ENCODE peak calls at places on chromosomes 16 and 17, in six cellular contexts. B is K562, I is H1, O is HepG2, H is GM12878, S is GM12892. Z is an unnamed sample.

GRCh38 chr16:80027007-80027965 is 426.7 kb upstream of the MAF start:
- DNase-seq in B (peak), I (peak), O (peak), H (peak), S (peak), Z (peak)

GRCh38 chr17:7589204-7589868 is 558 bp downstream of the SOX15 start:
- DNase-seq in B (no peak), I (no peak), O (no peak), H (no peak), S (peak), Z (peak)

GRCh38 chr16:28981517-28981916 is 3.3 kb upstream of the LAT start:
- DNase-seq in B (peak), I (no peak), O (peak), H (no peak), S (peak), Z (no peak)

GRCh38 chr17:3029213-3029913 is 34.0 kb downstream of the OR1D5 start:
- DNase-seq in B (no peak), I (no peak), O (no peak), H (no peak), S (no peak), Z (no peak)

GRCh38 chr16:17776888-17777287 is 306.1 kb upstream of the XYLT1 start:
- DNase-seq in B (no peak), I (no peak), O (no peak), H (no peak), S (no peak), Z (no peak)

GRCh38 chr17:75689441-75689873 is 22.3 kb downstream of the SAP30BP start:
- DNase-seq in B (no peak), I (no peak), O (no peak), H (peak), S (peak), Z (peak)

GRCh38 chr17:12342609-12343248 is 322.1 kb downstream of the MAP2K4 start:
- DNase-seq in B (peak), I (peak), O (no peak), H (no peak), S (peak), Z (peak)

GRCh38 chr17:37844158-37844976 is 79.8 kb upstream of the TBC1D3K start:
- DNase-seq in B (peak), I (peak), O (peak), H (no peak), S (peak), Z (no peak)

GRCh38 chr17:6420173-6420641 is 14.7 kb downstream of the AIPL1 start:
- DNase-seq in B (peak), I (no peak), O (no peak), H (no peak), S (no peak), Z (no peak)

GRCh38 chr17:76092526-76093413 is 10.8 kb downstream of the EXOC7 start:
- DNase-seq in B (no peak), I (no peak), O (no peak), H (no peak), S (peak), Z (no peak)

GRCh38 chr17:12438813-12439586 is 226.7 kb upstream of the MYOCD start:
- DNase-seq in B (peak), I (no peak), O (no peak), H (no peak), S (no peak), Z (no peak)

GRCh38 chr17:80381416-80381923 is 33.5 kb upstream of the ENDOV start:
- DNase-seq in B (no peak), I (no peak), O (no peak), H (no peak), S (no peak), Z (no peak)

GRCh38 chr17:75241996-75242460 is 19.4 kb downstream of the GGA3 start:
- DNase-seq in B (no peak), I (no peak), O (no peak), H (no peak), S (no peak), Z (no peak)

GRCh38 chr16:27330542-27330941 is 16.8 kb downstream of the IL4R start:
- DNase-seq in B (no peak), I (no peak), O (no peak), H (no peak), S (no peak), Z (no peak)
- TF ChIP-seq POLR2A in B (no peak), I (no peak), O (no peak), H (no peak), S (no peak), Z (no peak)

GRCh38 chr17:73973881-73974409 is 229.5 kb upstream of the RPL38 start:
- DNase-seq in B (no peak), I (no peak), O (no peak), H (no peak), S (no peak), Z (no peak)

GRCh38 chr17:73969956-73970355 is 233.5 kb upstream of the RPL38 start:
- DNase-seq in B (no peak), I (no peak), O (no peak), H (no peak), S (no peak), Z (no peak)

GRCh38 chr17:73972901-73973300 is 230.6 kb upstream of the RPL38 start:
- DNase-seq in B (no peak), I (no peak), O (no peak), H (no peak), S (no peak), Z (no peak)

GRCh38 chr17:73972056-73972455 is 231.4 kb upstream of the RPL38 start:
- DNase-seq in B (no peak), I (no peak), O (no peak), H (no peak), S (no peak), Z (no peak)

DNA sequence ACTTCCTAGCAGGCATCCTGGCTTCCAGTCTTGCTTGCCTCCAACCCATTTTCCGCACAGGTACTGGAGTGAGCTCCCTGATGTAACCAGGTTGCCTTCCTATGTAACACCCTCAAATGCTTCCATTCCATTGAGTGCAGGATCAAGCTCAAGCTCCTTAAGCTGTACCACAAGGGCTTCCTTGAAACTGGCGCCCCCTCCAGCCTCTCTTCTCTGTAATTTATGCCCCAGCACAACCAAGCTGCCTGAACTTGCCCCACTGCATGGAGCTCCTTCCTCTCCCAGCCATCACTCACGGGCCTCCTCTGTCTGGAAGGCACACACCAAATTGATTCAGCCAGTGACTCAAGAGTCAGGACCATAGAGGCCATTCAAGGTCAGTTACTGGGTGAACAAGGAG is 234.8 kb upstream of the RPL38 start:
- DNase-seq in B (no peak), I (no peak), O (no peak), H (no peak), S (no peak), Z (no peak)
- TF ChIP-seq POLR2AphosphoS5 in B (no peak), I (no peak), O (no peak), H (no peak), S (no peak), Z (no peak)

GRCh38 chr16:75787421-75787820 is 61.1 kb upstream of the CPHXL start:
- DNase-seq in B (no peak), I (no peak), O (no peak), H (no peak), S (no peak), Z (no peak)
- TF ChIP-seq TAF1 in B (no peak), I (no peak), O (no peak), H (no peak), S (no peak), Z (no peak)

GRCh38 chr16:50067290-50067853 is 1.6 kb downstream of the HEATR3 start:
- DNase-seq in B (no peak), I (no peak), O (peak), H (no peak), S (no peak), Z (peak)

GRCh38 chr16:50065241-50065623 is 538 bp upstream of the HEATR3 start:
- DNase-seq in B (no peak), I (no peak), O (no peak), H (no peak), S (no peak), Z (no peak)

GRCh38 chr16:50065624-50066481 is at the start of gene HEATR3:
- DNase-seq in B (peak), I (peak), O (peak), H (peak), S (peak), Z (peak)

GRCh38 chr16:50068550-50068949 is 2.8 kb downstream of the HEATR3 start:
- DNase-seq in B (no peak), I (no peak), O (no peak), H (no peak), S (no peak), Z (no peak)

GRCh38 chr16:50066482-50067289 is 916 bp downstream of the HEATR3 start:
- DNase-seq in B (no peak), I (no peak), O (no peak), H (no peak), S (no peak), Z (no peak)
- TF ChIP-seq POLR2A in B (no peak), I (no peak), O (no peak), H (no peak), S (no peak), Z (no peak)

DNA sequence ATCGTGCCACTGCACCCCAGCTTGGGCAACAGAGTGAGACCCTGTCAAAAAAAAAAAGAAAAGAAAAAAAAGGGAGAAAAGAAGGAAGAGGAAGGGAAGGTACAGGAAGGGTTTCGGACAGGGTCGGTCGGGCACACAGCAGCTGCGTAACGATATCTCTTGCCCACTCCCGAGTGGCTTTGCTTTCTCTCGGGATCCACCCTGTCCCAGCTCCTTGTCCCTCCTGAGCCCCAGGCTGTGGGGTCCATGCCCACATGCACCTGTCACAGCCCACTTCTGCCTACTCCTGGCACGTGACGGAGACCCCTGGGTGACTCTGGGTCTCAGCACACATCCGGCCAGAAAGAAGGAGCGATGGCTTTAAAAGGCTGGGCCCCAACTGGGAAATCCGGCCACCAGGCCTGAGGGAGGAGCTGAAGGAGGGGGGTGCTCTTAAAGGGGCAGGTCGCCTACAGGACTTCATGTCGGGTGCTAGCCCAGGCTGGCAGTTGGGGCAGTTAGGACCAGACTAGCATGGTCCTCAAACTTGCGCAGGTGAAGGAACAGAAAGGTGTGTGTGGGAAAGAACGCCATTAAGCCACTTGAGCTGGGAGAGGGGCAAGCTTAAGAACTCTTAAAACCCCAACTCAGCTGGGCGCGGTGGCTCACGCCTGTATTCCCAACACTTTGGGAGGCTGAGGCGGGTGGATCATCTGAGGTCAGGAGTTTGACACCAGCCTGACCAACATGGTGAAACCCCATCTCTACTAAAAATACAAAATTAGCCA is at the start of gene GHDC:
- DNase-seq in B (peak), I (no peak), O (peak), H (peak), S (peak), Z (peak)
- TF ChIP-seq POLR2AphosphoS5 in B (peak), I (no peak), O (peak), H (peak), S (peak), Z (no peak)

GRCh38 chr17:4747847-4748246 is 8.1 kb upstream of the CXCL16 start:
- DNase-seq in B (no peak), I (no peak), O (no peak), H (no peak), S (no peak), Z (no peak)
- TF ChIP-seq TAF1 in B (no peak), I (no peak), O (no peak), H (no peak), S (no peak), Z (no peak)